ENCODE peak calls at places on chromosomes 6 and 20, in ten cellular contexts. One of them, this sample, is unnamed.

GRCh38 chr6:17470953-17471335 is 77.5 kb downstream of the CAP2 start:
- DNase-seq in cardiac fibroblast: peak; percentile 56
- DNase-seq in GM06990: no peak
- DNase-seq in uterus: no peak
- DNase-seq in HFFc6: no peak
- DNase-seq in lung: no peak
- DNase-seq in mucosa of descending colon: no peak
- DNase-seq in GM13977: no peak
- DNase-seq in progenitor cell of endocrine pancreas: no peak
- DNase-seq in right lobe of liver: no peak
- DNase-seq in this sample: no peak

GRCh38 chr20:63223121-63223825 is 7.3 kb upstream of the YTHDF1 start:
- DNase-seq in GM06990: no peak
- DNase-seq in uterus: no peak
- DNase-seq in cardiac fibroblast: peak; percentile 45
- DNase-seq in right lobe of liver: no peak
- DNase-seq in lung: no peak
- DNase-seq in HFFc6: no peak
- DNase-seq in progenitor cell of endocrine pancreas: no peak
- DNase-seq in GM13977: peak; percentile 74
- DNase-seq in mucosa of descending colon: peak; percentile 37
- DNase-seq in this sample: peak; percentile 48

GRCh38 chr20:33516882-33517281 is 27.0 kb downstream of the CBFA2T2 start:
- DNase-seq in uterus: no peak
- DNase-seq in HFFc6: no peak
- DNase-seq in mucosa of descending colon: no peak
- DNase-seq in GM13977: no peak
- DNase-seq in progenitor cell of endocrine pancreas: no peak
- DNase-seq in cardiac fibroblast: peak; percentile 12
- DNase-seq in lung: no peak
- DNase-seq in GM06990: no peak
- DNase-seq in right lobe of liver: no peak
- DNase-seq in this sample: peak; percentile 2

GRCh38 chr6:31422587-31422986 is 19.2 kb downstream of the MICA start:
- DNase-seq in mucosa of descending colon: no peak
- DNase-seq in HFFc6: no peak
- DNase-seq in progenitor cell of endocrine pancreas: no peak
- DNase-seq in right lobe of liver: no peak
- DNase-seq in uterus: no peak
- DNase-seq in cardiac fibroblast: no peak
- DNase-seq in GM06990: no peak
- DNase-seq in lung: no peak
- DNase-seq in GM13977: no peak
- DNase-seq in this sample: no peak

GRCh38 chr6:159052720-159053119 is 7.9 kb upstream of the TAGAP start:
- DNase-seq in GM06990: no peak
- DNase-seq in mucosa of descending colon: no peak
- DNase-seq in HFFc6: no peak
- DNase-seq in right lobe of liver: no peak
- DNase-seq in cardiac fibroblast: no peak
- DNase-seq in uterus: no peak
- DNase-seq in lung: no peak
- DNase-seq in GM13977: no peak
- DNase-seq in progenitor cell of endocrine pancreas: no peak
- DNase-seq in this sample: no peak

GRCh38 chr6:75934643-75935472 is 137.6 kb downstream of the IMPG1 start:
- DNase-seq in progenitor cell of endocrine pancreas: peak; percentile 23
- DNase-seq in lung: peak; percentile 39
- DNase-seq in HFFc6: peak; percentile 75
- DNase-seq in uterus: peak; percentile 29
- DNase-seq in right lobe of liver: no peak
- DNase-seq in cardiac fibroblast: peak; percentile 85
- DNase-seq in GM13977: peak; percentile 78
- DNase-seq in GM06990: peak; percentile 33
- DNase-seq in mucosa of descending colon: no peak
- DNase-seq in this sample: peak; percentile 65

GRCh38 chr6:98574991-98575390 is 259.4 kb upstream of the POU3F2 start:
- DNase-seq in GM06990: no peak
- DNase-seq in progenitor cell of endocrine pancreas: no peak
- DNase-seq in GM13977: no peak
- DNase-seq in HFFc6: no peak
- DNase-seq in cardiac fibroblast: no peak
- DNase-seq in mucosa of descending colon: peak; percentile 52
- DNase-seq in lung: no peak
- DNase-seq in uterus: no peak
- DNase-seq in right lobe of liver: no peak
- DNase-seq in this sample: no peak

GRCh38 chr6:168163096-168163731 is 84.2 kb upstream of the FRMD1 start:
- DNase-seq in uterus: no peak
- DNase-seq in GM13977: no peak
- DNase-seq in mucosa of descending colon: no peak
- DNase-seq in progenitor cell of endocrine pancreas: no peak
- DNase-seq in HFFc6: peak; percentile 13
- DNase-seq in lung: no peak
- DNase-seq in right lobe of liver: peak; percentile 83
- DNase-seq in GM06990: no peak
- DNase-seq in cardiac fibroblast: no peak
- DNase-seq in this sample: no peak

GRCh38 chr6:72218125-72218524 is 331.8 kb downstream of the RIMS1 start:
- DNase-seq in right lobe of liver: no peak
- DNase-seq in HFFc6: peak; percentile 37
- DNase-seq in progenitor cell of endocrine pancreas: peak; percentile 32
- DNase-seq in GM06990: no peak
- DNase-seq in cardiac fibroblast: peak; percentile 41
- DNase-seq in lung: no peak
- DNase-seq in mucosa of descending colon: no peak
- DNase-seq in uterus: no peak
- DNase-seq in GM13977: peak; percentile 8
- DNase-seq in this sample: peak; percentile 30

GRCh38 chr20:62142252-62143117 is 709 bp downstream of the PSMA7 start:
- DNase-seq in progenitor cell of endocrine pancreas: no peak
- DNase-seq in GM06990: peak; percentile 35
- DNase-seq in lung: no peak
- DNase-seq in GM13977: no peak
- DNase-seq in uterus: no peak
- DNase-seq in right lobe of liver: no peak
- DNase-seq in cardiac fibroblast: peak; percentile 21
- DNase-seq in mucosa of descending colon: no peak
- DNase-seq in HFFc6: no peak
- DNase-seq in this sample: peak; percentile 19

GRCh38 chr6:40482532-40482931 is 104.6 kb downstream of the LRFN2 start:
- DNase-seq in uterus: no peak
- DNase-seq in GM13977: no peak
- DNase-seq in cardiac fibroblast: no peak
- DNase-seq in mucosa of descending colon: no peak
- DNase-seq in HFFc6: no peak
- DNase-seq in right lobe of liver: no peak
- DNase-seq in GM06990: no peak
- DNase-seq in progenitor cell of endocrine pancreas: no peak
- DNase-seq in lung: no peak
- DNase-seq in this sample: no peak

GRCh38 chr20:24081077-24081476 is 92.5 kb upstream of the GGTLC1 start:
- DNase-seq in GM13977: no peak
- DNase-seq in right lobe of liver: no peak
- DNase-seq in progenitor cell of endocrine pancreas: no peak
- DNase-seq in cardiac fibroblast: no peak
- DNase-seq in mucosa of descending colon: no peak
- DNase-seq in lung: no peak
- DNase-seq in GM06990: no peak
- DNase-seq in uterus: no peak
- DNase-seq in HFFc6: no peak
- DNase-seq in this sample: no peak

GRCh38 chr6:162704001-162704400 is 23.6 kb downstream of the PRKN start:
- DNase-seq in lung: no peak
- DNase-seq in GM13977: no peak
- DNase-seq in GM06990: no peak
- DNase-seq in mucosa of descending colon: no peak
- DNase-seq in progenitor cell of endocrine pancreas: no peak
- DNase-seq in uterus: no peak
- DNase-seq in HFFc6: no peak
- DNase-seq in cardiac fibroblast: no peak
- DNase-seq in right lobe of liver: no peak
- DNase-seq in this sample: no peak

GRCh38 chr20:63293866-63294535 is 1.0 kb downstream of the COL20A1 start:
- DNase-seq in uterus: no peak
- DNase-seq in right lobe of liver: no peak
- DNase-seq in GM13977: no peak
- DNase-seq in mucosa of descending colon: no peak
- DNase-seq in GM06990: no peak
- DNase-seq in cardiac fibroblast: no peak
- DNase-seq in HFFc6: no peak
- DNase-seq in lung: no peak
- DNase-seq in progenitor cell of endocrine pancreas: no peak
- DNase-seq in this sample: no peak

GRCh38 chr6:111873178-111874029 is at the start of gene FYN:
- DNase-seq in uterus: peak; percentile 98
- DNase-seq in right lobe of liver: peak; percentile 95
- DNase-seq in cardiac fibroblast: peak; percentile 96
- DNase-seq in progenitor cell of endocrine pancreas: peak; percentile 99
- DNase-seq in lung: peak; percentile 98
- DNase-seq in mucosa of descending colon: peak; percentile 97
- DNase-seq in GM06990: peak; percentile 97
- DNase-seq in GM13977: peak; percentile 99
- DNase-seq in HFFc6: peak; percentile 94
- DNase-seq in this sample: peak; percentile 98
- TF ChIP-seq CTCF in uterus: peak; percentile 79
- TF ChIP-seq CTCF in right lobe of liver: peak; percentile 27
- TF ChIP-seq CTCF in cardiac fibroblast: peak; percentile 48
- TF ChIP-seq CTCF in progenitor cell of endocrine pancreas: peak; percentile 53
- TF ChIP-seq CTCF in lung: no peak
- TF ChIP-seq CTCF in mucosa of descending colon: peak; percentile 23
- TF ChIP-seq CTCF in GM06990: peak; percentile 32
- TF ChIP-seq CTCF in GM13977: peak; percentile 22
- TF ChIP-seq CTCF in HFFc6: peak; percentile 48
- TF ChIP-seq CTCF in this sample: peak; percentile 39

GRCh38 chr20:10611357-10611756 is 62.4 kb downstream of the JAG1 start:
- DNase-seq in cardiac fibroblast: peak; percentile 72
- DNase-seq in GM06990: no peak
- DNase-seq in GM13977: peak; percentile 31
- DNase-seq in mucosa of descending colon: no peak
- DNase-seq in lung: no peak
- DNase-seq in progenitor cell of endocrine pancreas: no peak
- DNase-seq in uterus: peak; percentile 63
- DNase-seq in HFFc6: peak; percentile 27
- DNase-seq in right lobe of liver: no peak
- DNase-seq in this sample: peak; percentile 62
- TF ChIP-seq CTCF in cardiac fibroblast: peak; percentile 64
- TF ChIP-seq CTCF in GM06990: peak; percentile 63
- TF ChIP-seq CTCF in GM13977: peak; percentile 61
- TF ChIP-seq CTCF in mucosa of descending colon: peak; percentile 10
- TF ChIP-seq CTCF in lung: no peak
- TF ChIP-seq CTCF in progenitor cell of endocrine pancreas: peak; percentile 51
- TF ChIP-seq CTCF in uterus: peak; percentile 50
- TF ChIP-seq CTCF in HFFc6: peak; percentile 74
- TF ChIP-seq CTCF in right lobe of liver: peak; percentile 31
- TF ChIP-seq CTCF in this sample: peak; percentile 54

GRCh38 chr6:42533794-42534193 is 30.0 kb upstream of the UBR2 start:
- DNase-seq in right lobe of liver: no peak
- DNase-seq in lung: no peak
- DNase-seq in GM13977: no peak
- DNase-seq in HFFc6: no peak
- DNase-seq in GM06990: no peak
- DNase-seq in uterus: no peak
- DNase-seq in progenitor cell of endocrine pancreas: no peak
- DNase-seq in cardiac fibroblast: no peak
- DNase-seq in mucosa of descending colon: no peak
- DNase-seq in this sample: no peak

DNA sequence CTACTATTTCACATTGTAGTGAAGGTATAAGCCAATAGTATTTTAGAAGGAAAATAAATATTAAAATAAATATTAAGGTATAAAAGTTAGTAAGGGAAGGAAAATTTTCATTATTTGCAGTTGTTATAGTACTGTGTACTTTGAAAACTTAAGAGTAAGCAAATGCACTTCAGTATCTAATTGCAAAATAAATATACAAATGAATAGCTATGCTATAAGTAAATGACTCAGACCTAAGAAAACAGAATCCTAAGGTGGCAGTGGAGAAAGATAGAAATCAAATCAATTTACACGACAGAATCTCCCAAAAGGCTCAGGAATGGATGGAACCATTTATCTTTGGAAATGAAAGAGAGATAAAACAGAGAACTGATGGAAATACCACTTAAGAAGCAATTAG is 24.7 kb upstream of the UBR2 start:
- DNase-seq in GM06990: no peak
- DNase-seq in progenitor cell of endocrine pancreas: no peak
- DNase-seq in GM13977: no peak
- DNase-seq in cardiac fibroblast: no peak
- DNase-seq in lung: no peak
- DNase-seq in mucosa of descending colon: no peak
- DNase-seq in right lobe of liver: no peak
- DNase-seq in HFFc6: no peak
- DNase-seq in uterus: no peak
- DNase-seq in this sample: no peak
- TF ChIP-seq CTCF in GM06990: no peak
- TF ChIP-seq CTCF in progenitor cell of endocrine pancreas: no peak
- TF ChIP-seq CTCF in GM13977: no peak
- TF ChIP-seq CTCF in cardiac fibroblast: no peak
- TF ChIP-seq CTCF in lung: no peak
- TF ChIP-seq CTCF in mucosa of descending colon: no peak
- TF ChIP-seq CTCF in right lobe of liver: no peak
- TF ChIP-seq CTCF in HFFc6: no peak
- TF ChIP-seq CTCF in uterus: no peak
- TF ChIP-seq CTCF in this sample: no peak

GRCh38 chr20:35942243-35942642 is 12.1 kb downstream of the SCAND1 start:
- DNase-seq in mucosa of descending colon: no peak
- DNase-seq in right lobe of liver: no peak
- DNase-seq in GM13977: no peak
- DNase-seq in lung: no peak
- DNase-seq in GM06990: no peak
- DNase-seq in uterus: no peak
- DNase-seq in progenitor cell of endocrine pancreas: no peak
- DNase-seq in cardiac fibroblast: no peak
- DNase-seq in HFFc6: no peak
- DNase-seq in this sample: no peak

GRCh38 chr20:35944189-35944588 is 10.1 kb downstream of the SCAND1 start:
- DNase-seq in lung: no peak
- DNase-seq in HFFc6: no peak
- DNase-seq in GM06990: no peak
- DNase-seq in cardiac fibroblast: no peak
- DNase-seq in uterus: no peak
- DNase-seq in progenitor cell of endocrine pancreas: no peak
- DNase-seq in mucosa of descending colon: no peak
- DNase-seq in GM13977: no peak
- DNase-seq in right lobe of liver: no peak
- DNase-seq in this sample: no peak

GRCh38 chr20:35947907-35948306 is 6.4 kb downstream of the SCAND1 start:
- DNase-seq in uterus: no peak
- DNase-seq in HFFc6: peak; percentile 25
- DNase-seq in GM13977: no peak
- DNase-seq in progenitor cell of endocrine pancreas: no peak
- DNase-seq in cardiac fibroblast: peak; percentile 7
- DNase-seq in lung: no peak
- DNase-seq in mucosa of descending colon: no peak
- DNase-seq in GM06990: no peak
- DNase-seq in right lobe of liver: no peak
- DNase-seq in this sample: no peak

GRCh38 chr20:35950093-35950492 is 4.2 kb downstream of the SCAND1 start:
- DNase-seq in uterus: no peak
- DNase-seq in cardiac fibroblast: no peak
- DNase-seq in mucosa of descending colon: no peak
- DNase-seq in lung: no peak
- DNase-seq in progenitor cell of endocrine pancreas: no peak
- DNase-seq in GM13977: no peak
- DNase-seq in HFFc6: no peak
- DNase-seq in right lobe of liver: no peak
- DNase-seq in GM06990: no peak
- DNase-seq in this sample: no peak

GRCh38 chr20:35947489-35947888 is 6.8 kb downstream of the SCAND1 start:
- DNase-seq in progenitor cell of endocrine pancreas: no peak
- DNase-seq in right lobe of liver: peak; percentile 55
- DNase-seq in GM06990: peak; percentile 23
- DNase-seq in HFFc6: peak; percentile 10
- DNase-seq in cardiac fibroblast: peak; percentile 27
- DNase-seq in mucosa of descending colon: no peak
- DNase-seq in GM13977: peak; percentile 42
- DNase-seq in lung: no peak
- DNase-seq in uterus: no peak
- DNase-seq in this sample: peak; percentile 54
- TF ChIP-seq CTCF in progenitor cell of endocrine pancreas: peak; percentile 41
- TF ChIP-seq CTCF in right lobe of liver: peak; percentile 44
- TF ChIP-seq CTCF in GM06990: peak; percentile 57
- TF ChIP-seq CTCF in HFFc6: peak; percentile 71
- TF ChIP-seq CTCF in cardiac fibroblast: peak; percentile 37
- TF ChIP-seq CTCF in mucosa of descending colon: no peak
- TF ChIP-seq CTCF in GM13977: peak; percentile 55
- TF ChIP-seq CTCF in lung: no peak
- TF ChIP-seq CTCF in uterus: no peak
- TF ChIP-seq CTCF in this sample: peak; percentile 41